ENCODE peak calls at places on chromosomes 16 and 17, in five cellular contexts. E, W, J, L and R are unnamed samples.

GRCh38 chr16:73064227-73064995 is 16.5 kb upstream of the ZFHX3 start:
- DNase-seq in E (no peak), W (no peak), J (peak), L (no peak), R (peak)

GRCh38 chr17:19345486-19346350 is 16.8 kb downstream of the B9D1 start:
- DNase-seq in E (peak), W (no peak), J (no peak), L (no peak), R (no peak)

GRCh38 chr16:79042141-79042540 is 558.4 kb downstream of the MAF start:
- DNase-seq in E (no peak), W (no peak), J (no peak), L (no peak), R (no peak)

GRCh38 chr16:71198408-71198807 is 32.1 kb downstream of the HYDIN start:
- DNase-seq in E (no peak), W (no peak), J (no peak), L (no peak), R (no peak)

GRCh38 chr17:80832266-80832676 is 159.4 kb upstream of the CHMP6 start:
- DNase-seq in E (no peak), W (peak), J (peak), L (no peak), R (no peak)

GRCh38 chr17:9241371-9241712 is 220.0 kb downstream of the NTN1 start:
- DNase-seq in E (no peak), W (no peak), J (peak), L (no peak), R (no peak)

GRCh38 chr17:77098884-77099545 is 41.8 kb upstream of the SEC14L1 start:
- DNase-seq in E (peak), W (no peak), J (no peak), L (no peak), R (peak)

GRCh38 chr17:45902892-45903346 is 8.6 kb downstream of the MAPT start:
- DNase-seq in E (peak), W (no peak), J (peak), L (no peak), R (no peak)

GRCh38 chr17:19497616-19498015 is 36.0 kb upstream of the SLC47A1 start:
- DNase-seq in E (no peak), W (no peak), J (no peak), L (no peak), R (no peak)

GRCh38 chr17:7579001-7579838 is at the start of gene CD68:
- DNase-seq in E (peak), W (peak), J (peak), L (peak), R (peak)

GRCh38 chr16:49337814-49338350 is 35.7 kb upstream of the C16orf78 start:
- DNase-seq in E (no peak), W (no peak), J (no peak), L (no peak), R (peak)

GRCh38 chr17:62188713-62189112 is 123.6 kb upstream of the MED13 start:
- DNase-seq in E (peak), W (peak), J (no peak), L (no peak), R (no peak)

GRCh38 chr17:80899402-80900268 is 92.0 kb upstream of the CHMP6 start:
- DNase-seq in E (peak), W (peak), J (peak), L (peak), R (peak)

GRCh38 chr17:45942284-45942683 is 47.9 kb downstream of the MAPT start:
- DNase-seq in E (no peak), W (no peak), J (peak), L (no peak), R (no peak)

GRCh38 chr17:28900986-28901726 is 1.7 kb downstream of the DHRS13 start:
- DNase-seq in E (peak), W (no peak), J (no peak), L (no peak), R (no peak)

GRCh38 chr16:85209526-85210121 is 97.4 kb upstream of the CIBAR2 start:
- DNase-seq in E (peak), W (no peak), J (no peak), L (no peak), R (no peak)

GRCh38 chr16:27432600-27432957 is 30.6 kb downstream of the IL21R start:
- DNase-seq in E (no peak), W (no peak), J (no peak), L (no peak), R (no peak)

DNA sequence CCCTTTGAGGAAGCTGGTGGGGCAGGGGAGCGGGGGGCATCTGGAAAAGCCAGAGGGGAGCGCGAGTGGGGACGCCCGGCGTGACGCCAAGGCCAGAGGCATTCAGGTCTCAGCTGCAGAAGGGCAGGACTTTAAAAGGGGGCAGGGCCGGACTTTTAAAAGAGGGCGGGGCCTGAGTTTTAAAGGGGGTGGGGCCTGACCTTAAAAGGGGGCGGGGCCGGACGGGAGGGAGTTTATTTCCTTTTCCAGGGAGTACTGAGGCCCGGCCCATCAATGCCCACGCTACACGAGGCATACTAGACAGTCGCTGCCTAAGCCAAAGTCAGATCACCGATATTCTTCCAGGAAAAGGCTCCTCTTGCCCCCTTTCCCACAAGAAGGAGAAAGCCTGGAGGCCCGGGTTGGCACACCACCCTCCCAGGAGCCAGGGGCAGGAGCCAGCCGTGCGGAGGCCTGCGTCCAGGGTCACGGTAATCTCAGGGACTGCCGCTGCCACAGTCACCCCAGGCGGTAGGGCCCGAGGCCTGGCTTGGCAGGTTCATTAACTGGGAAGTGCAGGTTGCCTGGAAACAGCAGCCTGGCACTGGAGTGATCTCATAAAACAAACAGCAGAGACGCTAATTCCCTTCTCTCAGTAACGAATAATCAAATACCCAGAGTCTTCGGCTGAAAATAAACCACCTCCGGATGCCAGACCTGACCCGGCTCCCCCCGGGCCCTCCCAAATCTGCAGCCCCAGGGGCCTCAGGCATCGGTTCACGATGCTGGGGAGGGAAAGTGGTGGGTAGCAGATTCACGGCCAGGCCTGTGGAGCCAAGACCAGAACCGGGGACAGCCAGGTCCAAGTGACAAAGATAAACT is 90.7 kb downstream of the TIMM22 start:
- DNase-seq in E (no peak), W (peak), J (peak), L (no peak), R (no peak)
- TF ChIP-seq MAX in E (no peak), W (peak), J (peak), L (no peak), R (no peak)

GRCh38 chr17:13310858-13311257 is 290.9 kb downstream of the HS3ST3A1 start:
- DNase-seq in E (no peak), W (no peak), J (no peak), L (no peak), R (no peak)

GRCh38 chr17:13306310-13306962 is 288.6 kb upstream of the ELAC2 start:
- DNase-seq in E (peak), W (peak), J (peak), L (peak), R (peak)

DNA sequence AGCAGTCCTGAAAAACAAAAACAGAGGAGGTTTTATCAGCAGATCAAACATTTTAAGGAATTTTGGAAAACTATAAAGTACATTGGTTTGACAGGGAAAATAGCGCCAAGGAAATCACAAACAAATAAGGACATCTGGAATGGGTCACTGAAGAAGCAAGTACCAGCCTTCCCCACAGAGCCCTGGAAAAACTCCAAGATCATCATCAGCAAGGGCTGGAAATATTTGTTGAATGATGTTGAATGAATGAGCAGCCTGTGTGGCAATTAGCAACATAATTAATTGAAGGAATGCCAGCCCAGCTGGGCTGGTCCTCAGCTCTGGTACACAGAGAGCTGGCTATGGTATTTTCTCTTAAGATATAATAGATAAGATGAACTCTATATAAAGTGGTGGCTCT is 290.4 kb downstream of the HS3ST3A1 start:
- DNase-seq in E (no peak), W (no peak), J (no peak), L (no peak), R (no peak)
- TF ChIP-seq MAX in E (no peak), W (no peak), J (no peak), L (no peak), R (no peak)

GRCh38 chr17:4167786-4168185 is 24.8 kb downstream of the CYB5D2 start:
- DNase-seq in E (no peak), W (no peak), J (no peak), L (no peak), R (no peak)
- TF ChIP-seq MAX in E (no peak), W (no peak), J (no peak), L (no peak), R (no peak)

DNA sequence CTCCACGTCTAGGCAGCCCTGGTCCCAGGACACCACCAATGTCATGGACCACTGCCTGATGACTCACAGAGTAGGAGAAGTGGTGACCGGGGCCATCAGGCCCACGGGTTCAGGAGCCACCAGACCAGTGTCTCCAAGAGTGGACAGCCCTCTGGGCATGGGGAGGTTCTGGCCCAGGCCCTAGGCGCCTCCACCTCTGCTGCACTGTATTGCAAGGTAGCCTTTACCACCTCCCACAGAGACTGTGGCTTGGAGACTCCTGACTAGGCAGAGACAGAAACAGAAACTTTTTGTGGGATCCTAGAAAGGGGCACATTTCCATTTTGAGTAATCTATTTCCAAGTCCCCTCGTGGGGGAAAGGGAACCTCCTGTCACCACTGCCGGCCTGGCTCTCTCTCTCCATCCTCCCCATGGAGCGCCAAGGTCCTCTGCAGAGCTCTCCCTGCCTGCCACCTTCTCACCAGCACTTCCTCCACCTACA is 2.9 kb downstream of the CDIP1 start:
- DNase-seq in E (no peak), W (no peak), J (no peak), L (no peak), R (peak)
- TF ChIP-seq MAX in E (no peak), W (no peak), J (no peak), L (no peak), R (no peak)

DNA sequence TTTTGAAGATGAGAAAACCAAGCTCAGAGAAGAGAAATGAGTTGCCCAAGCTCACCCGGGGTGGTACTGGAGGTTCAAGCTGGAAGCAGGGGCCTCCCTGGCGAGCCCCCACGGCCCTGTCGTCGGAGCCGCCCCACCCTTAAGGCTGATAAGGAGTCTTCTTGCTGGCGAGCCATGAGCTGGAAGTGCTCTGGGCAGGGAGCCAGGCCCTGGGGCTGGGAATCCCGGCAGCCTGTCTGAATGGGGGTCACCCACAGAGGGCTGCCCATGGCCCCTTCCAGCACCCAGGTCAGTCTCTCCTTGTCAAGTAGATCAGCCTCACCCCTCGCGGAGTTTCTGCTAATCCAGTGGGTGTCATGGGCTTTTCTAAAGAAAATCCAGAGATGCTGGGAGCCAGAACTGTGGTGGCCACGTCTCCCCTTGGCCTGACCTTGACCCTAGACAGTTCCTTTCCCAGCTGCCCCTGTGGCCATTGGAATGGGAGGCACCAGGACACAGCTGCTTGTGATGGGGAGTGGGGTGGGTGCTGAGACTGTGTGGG is 1.2 kb upstream of the P2RX1 start:
- DNase-seq in E (no peak), W (no peak), J (peak), L (no peak), R (peak)
- TF ChIP-seq MAX in E (no peak), W (no peak), J (no peak), L (no peak), R (no peak)

GRCh38 chr16:9097266-9098219 is 6.1 kb downstream of the HAPSTR1 start:
- DNase-seq in E (no peak), W (no peak), J (no peak), L (no peak), R (no peak)
- TF ChIP-seq MAX in E (no peak), W (no peak), J (no peak), L (no peak), R (no peak)

GRCh38 chr17:38729368-38729885 is 714 bp upstream of the CISD3 start:
- DNase-seq in E (no peak), W (no peak), J (no peak), L (no peak), R (no peak)
- TF ChIP-seq MAX in E (no peak), W (no peak), J (no peak), L (no peak), R (no peak)

DNA sequence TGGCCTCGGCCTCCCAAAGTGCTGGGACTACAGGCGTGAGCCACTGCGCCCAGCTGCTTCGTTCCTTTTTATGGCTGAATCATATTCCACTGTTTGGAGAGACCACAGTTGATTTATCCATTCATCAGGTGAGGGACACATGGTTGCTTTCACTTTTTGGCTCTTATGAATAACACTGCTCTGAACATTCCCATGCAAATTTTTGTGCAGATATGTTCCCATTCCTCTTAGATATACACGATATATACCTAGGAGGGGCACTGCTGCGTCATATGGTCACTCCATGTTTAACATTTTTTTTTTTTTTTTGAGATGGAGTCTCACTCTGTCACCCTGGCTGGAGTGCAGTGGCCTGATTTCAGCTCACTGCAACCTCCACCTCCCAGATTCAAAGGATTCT is 13.9 kb upstream of the GLIS2 start:
- DNase-seq in E (no peak), W (no peak), J (no peak), L (no peak), R (no peak)
- TF ChIP-seq MAX in E (no peak), W (no peak), J (no peak), L (no peak), R (no peak)

GRCh38 chr16:57150682-57151330 is 35.0 kb downstream of the PSME3IP1 start:
- DNase-seq in E (no peak), W (no peak), J (no peak), L (no peak), R (no peak)
- TF ChIP-seq MAX in E (no peak), W (no peak), J (no peak), L (no peak), R (no peak)